ENCODE peak calls at places on chromosomes 2 and 18, in six cellular contexts. T is IMR-90, E is neuronal stem cell, Y is H9, I is H1, H is trophoblast cell. C is an unnamed sample.

GRCh38 chr18:9742588-9743131 is 34.6 kb downstream of the RAB31 start:
- DNase-seq in T (peak), E (no peak), Y (no peak), I (no peak), H (no peak), C (peak)

GRCh38 chr2:165144315-165144714 is 59.5 kb downstream of the SCN3A start:
- DNase-seq in T (no peak), E (no peak), Y (no peak), I (no peak), H (no peak), C (peak)

GRCh38 chr18:58862404-58862803 is 2.3 kb upstream of the ZNF532 start:
- DNase-seq in T (no peak), E (no peak), Y (no peak), I (no peak), H (no peak), C (no peak)

GRCh38 chr2:101124684-101125366 is 26.4 kb downstream of the TBC1D8 start:
- DNase-seq in T (peak), E (no peak), Y (no peak), I (no peak), H (peak), C (no peak)

GRCh38 chr2:131006561-131006960 is 86.7 kb downstream of the FAM168B start:
- DNase-seq in T (no peak), E (no peak), Y (no peak), I (no peak), H (no peak), C (no peak)

GRCh38 chr18:8991131-8991530 is 111.4 kb upstream of the NDUFV2 start:
- DNase-seq in T (no peak), E (no peak), Y (no peak), I (no peak), H (no peak), C (no peak)

GRCh38 chr2:3267869-3268704 is 109.5 kb downstream of the EIPR1 start:
- DNase-seq in T (no peak), E (no peak), Y (no peak), I (no peak), H (no peak), C (no peak)

GRCh38 chr2:148939271-148939670 is 64.2 kb downstream of the KIF5C start:
- DNase-seq in T (no peak), E (no peak), Y (no peak), I (no peak), H (no peak), C (peak)

GRCh38 chr2:110876167-110876999 is 144.0 kb downstream of the ACOXL start:
- DNase-seq in T (no peak), E (no peak), Y (no peak), I (no peak), H (no peak), C (peak)

GRCh38 chr2:158557752-158558151 is 101.0 kb downstream of the PKP4 start:
- DNase-seq in T (no peak), E (no peak), Y (no peak), I (no peak), H (no peak), C (no peak)

GRCh38 chr2:168698959-168699358 is 103.5 kb upstream of the NOSTRIN start:
- DNase-seq in T (no peak), E (no peak), Y (no peak), I (no peak), H (no peak), C (no peak)

GRCh38 chr2:221635949-221636348 is 63.8 kb upstream of the EPHA4 start:
- DNase-seq in T (no peak), E (no peak), Y (no peak), I (no peak), H (no peak), C (peak)

GRCh38 chr2:85541753-85542457 is 2.9 kb downstream of the MAT2A start:
- DNase-seq in T (no peak), E (no peak), Y (no peak), I (no peak), H (no peak), C (no peak)

GRCh38 chr2:158681816-158682215 is 113.3 kb upstream of the DAPL1 start:
- DNase-seq in T (no peak), E (no peak), Y (no peak), I (no peak), H (no peak), C (no peak)

GRCh38 chr18:9673296-9674251 is 34.5 kb upstream of the RAB31 start:
- DNase-seq in T (peak), E (no peak), Y (peak), I (no peak), H (peak), C (peak)

GRCh38 chr2:226904592-226904991 is 68.7 kb downstream of the RHBDD1 start:
- DNase-seq in T (no peak), E (no peak), Y (no peak), I (no peak), H (no peak), C (no peak)

GRCh38 chr18:26865557-26865956 is at the start of gene AQP4:
- DNase-seq in T (no peak), E (no peak), Y (peak), I (no peak), H (no peak), C (no peak)

GRCh38 chr2:191215666-191216065 is 29.5 kb upstream of the MYO1B start:
- DNase-seq in T (no peak), E (no peak), Y (no peak), I (no peak), H (no peak), C (no peak)

GRCh38 chr18:39773656-39774055 is 2181.4 kb upstream of the PIK3C3 start:
- DNase-seq in T (peak), E (no peak), Y (no peak), I (no peak), H (no peak), C (no peak)

GRCh38 chr2:46589381-46589780 is 110.0 kb downstream of the TMEM247 start:
- DNase-seq in T (no peak), E (no peak), Y (no peak), I (no peak), H (no peak), C (no peak)

GRCh38 chr2:176136375-176137248 is 7.1 kb downstream of the HOXD8 start:
- DNase-seq in T (no peak), E (no peak), Y (peak), I (no peak), H (peak), C (peak)

DNA sequence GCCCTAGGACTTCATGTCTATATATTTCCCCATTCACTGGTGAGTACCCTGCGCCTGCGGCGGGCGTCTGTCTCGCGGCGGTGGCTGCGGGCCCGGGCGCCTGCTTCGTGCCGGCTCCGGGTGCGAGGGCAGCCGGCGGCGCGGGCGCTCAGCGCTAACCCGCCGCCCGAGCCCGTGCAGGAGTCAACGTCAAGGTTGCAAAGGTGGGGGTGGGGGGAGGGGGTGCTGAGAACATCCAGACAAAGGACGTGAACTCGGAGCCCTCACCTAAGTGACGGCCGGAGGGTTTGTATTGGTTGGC is 342 bp downstream of the LBH start:
- DNase-seq in T (no peak), E (no peak), Y (no peak), I (peak), H (peak), C (peak)
- H2BK120ac ChIP-seq in T (no peak), E (no peak), Y (no peak), I (no peak), H (peak), C (peak)

DNA sequence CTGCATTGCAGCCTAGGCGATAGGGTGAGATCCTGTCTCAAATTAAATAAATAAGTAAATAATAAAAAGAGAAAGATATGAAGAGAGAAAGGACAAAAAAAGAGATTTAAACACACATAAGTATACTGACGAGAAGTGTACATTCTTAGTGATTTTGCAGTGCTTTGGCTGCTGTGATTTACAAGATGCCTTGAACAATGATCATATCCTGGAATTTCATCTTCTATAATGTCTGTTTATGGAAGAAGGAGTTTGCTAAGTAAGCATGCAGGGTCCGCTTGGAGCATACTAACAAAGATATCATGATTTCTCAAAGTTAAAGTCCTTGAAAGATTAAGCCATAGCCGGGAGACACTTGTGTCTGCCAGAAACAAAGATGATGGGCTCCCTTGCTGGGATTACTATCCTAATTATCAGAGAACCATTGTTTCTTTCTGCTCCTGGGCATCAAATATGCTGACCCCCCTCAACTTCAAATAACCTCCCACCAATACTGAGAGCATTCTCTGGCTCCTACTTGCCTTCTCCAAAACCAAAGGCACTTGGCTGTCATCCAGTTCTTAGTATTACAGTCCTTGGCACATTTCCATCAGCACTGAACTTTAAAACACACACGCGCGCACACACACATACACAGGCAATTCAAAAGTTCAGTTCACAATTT is 47.5 kb upstream of the STAM2 start:
- DNase-seq in T (peak), E (no peak), Y (no peak), I (no peak), H (no peak), C (peak)
- H2BK120ac ChIP-seq in T (no peak), E (no peak), Y (no peak), I (no peak), H (no peak), C (no peak)

DNA sequence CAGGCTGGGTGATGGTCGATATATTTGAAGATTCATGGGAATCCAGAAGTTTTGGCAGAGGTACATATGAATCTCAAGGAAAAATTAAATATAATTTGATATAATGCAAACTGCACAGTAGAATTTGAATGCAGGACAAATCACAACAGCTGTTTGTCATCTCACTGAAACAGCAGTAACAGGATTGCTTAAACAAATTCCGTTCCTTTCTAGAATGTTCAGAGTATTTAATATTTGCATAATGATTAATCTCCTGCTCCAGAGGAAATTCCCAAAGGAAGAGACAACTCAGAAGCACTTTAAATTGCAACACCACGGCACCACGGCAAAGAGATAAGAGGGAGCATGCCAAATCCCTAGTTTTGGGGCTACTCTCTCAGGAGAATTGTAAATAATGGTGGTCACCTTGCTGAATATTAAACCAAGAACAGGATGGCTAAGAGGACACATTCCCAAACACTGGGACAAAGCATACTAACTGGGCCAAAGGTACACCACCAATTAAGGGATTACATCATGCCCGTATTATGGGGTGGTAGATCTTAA is 67.8 kb upstream of the MAP4K3 start:
- DNase-seq in T (peak), E (no peak), Y (no peak), I (no peak), H (peak), C (no peak)
- H2BK120ac ChIP-seq in T (peak), E (no peak), Y (no peak), I (no peak), H (peak), C (no peak)

GRCh38 chr2:174024524-174025270 is 59.5 kb upstream of the SP3 start:
- DNase-seq in T (peak), E (no peak), Y (no peak), I (no peak), H (no peak), C (peak)
- H2BK120ac ChIP-seq in T (peak), E (no peak), Y (no peak), I (peak), H (peak), C (peak)

GRCh38 chr2:109239720-109240119 is 110.7 kb downstream of the SH3RF3 start:
- DNase-seq in T (peak), E (no peak), Y (no peak), I (no peak), H (no peak), C (peak)

GRCh38 chr2:109236147-109236546 is 107.1 kb downstream of the SH3RF3 start:
- DNase-seq in T (no peak), E (no peak), Y (no peak), I (no peak), H (no peak), C (no peak)

GRCh38 chr2:109242222-109242653 is 113.2 kb downstream of the SH3RF3 start:
- DNase-seq in T (no peak), E (no peak), Y (no peak), I (no peak), H (no peak), C (no peak)

GRCh38 chr2:109237792-109238191 is 108.8 kb downstream of the SH3RF3 start:
- DNase-seq in T (no peak), E (no peak), Y (no peak), I (no peak), H (no peak), C (no peak)

GRCh38 chr2:109238580-109238979 is 109.6 kb downstream of the SH3RF3 start:
- DNase-seq in T (peak), E (no peak), Y (no peak), I (no peak), H (peak), C (peak)
- H2BK120ac ChIP-seq in T (peak), E (no peak), Y (no peak), I (no peak), H (no peak), C (no peak)

GRCh38 chr2:9772999-9773904 is 70.0 kb upstream of the TAF1B start:
- DNase-seq in T (no peak), E (no peak), Y (no peak), I (no peak), H (no peak), C (no peak)

GRCh38 chr2:9773905-9774239 is 69.4 kb upstream of the TAF1B start:
- DNase-seq in T (no peak), E (no peak), Y (no peak), I (no peak), H (no peak), C (no peak)

GRCh38 chr2:9771101-9771449 is 72.2 kb upstream of the TAF1B start:
- DNase-seq in T (no peak), E (no peak), Y (no peak), I (no peak), H (no peak), C (no peak)

GRCh38 chr2:9771481-9772017 is 71.7 kb upstream of the TAF1B start:
- DNase-seq in T (peak), E (no peak), Y (no peak), I (no peak), H (peak), C (no peak)

GRCh38 chr2:9772035-9772998 is 71.0 kb upstream of the TAF1B start:
- DNase-seq in T (no peak), E (no peak), Y (no peak), I (no peak), H (no peak), C (no peak)
- H2BK120ac ChIP-seq in T (no peak), E (no peak), Y (no peak), I (no peak), H (no peak), C (no peak)

GRCh38 chr2:6917761-6918421 is 679 bp downstream of the RNF144A start:
- DNase-seq in T (no peak), E (peak), Y (peak), I (no peak), H (peak), C (peak)
- H2BK120ac ChIP-seq in T (no peak), E (no peak), Y (no peak), I (no peak), H (peak), C (no peak)